ENCODE peak calls at places on chromosomes 6 and 20, in five cellular contexts. One of them, this sample, is unnamed.

GRCh38 chr6:35973670-35974222 is 50.7 kb downstream of the SLC26A8 start:
- DNase-seq in cardiac muscle cell: no peak
- DNase-seq in activated T-cell treated with anti-CD3 and anti-CD28 coated beads for 1 hour: no peak
- DNase-seq in amniotic stem cell: no peak
- DNase-seq in fibroblast of the conjunctiva: no peak
- DNase-seq in this sample: no peak

GRCh38 chr6:89392823-89393222 is 19.2 kb downstream of the RRAGD start:
- DNase-seq in cardiac muscle cell: no peak
- DNase-seq in activated T-cell treated with anti-CD3 and anti-CD28 coated beads for 1 hour: no peak
- DNase-seq in amniotic stem cell: no peak
- DNase-seq in fibroblast of the conjunctiva: no peak
- DNase-seq in this sample: no peak

GRCh38 chr6:7561153-7561964 is 19.9 kb downstream of the DSP start:
- DNase-seq in cardiac muscle cell: peak; percentile 19
- DNase-seq in activated T-cell treated with anti-CD3 and anti-CD28 coated beads for 1 hour: no peak
- DNase-seq in amniotic stem cell: no peak
- DNase-seq in fibroblast of the conjunctiva: no peak
- DNase-seq in this sample: no peak

GRCh38 chr6:33837971-33838665 is 34.3 kb upstream of the MLN start:
- DNase-seq in cardiac muscle cell: peak; percentile 72
- DNase-seq in activated T-cell treated with anti-CD3 and anti-CD28 coated beads for 1 hour: no peak
- DNase-seq in amniotic stem cell: no peak
- DNase-seq in fibroblast of the conjunctiva: no peak
- DNase-seq in this sample: peak; percentile 71

GRCh38 chr6:16602035-16602434 is 159.2 kb downstream of the ATXN1 start:
- DNase-seq in cardiac muscle cell: no peak
- DNase-seq in activated T-cell treated with anti-CD3 and anti-CD28 coated beads for 1 hour: no peak
- DNase-seq in amniotic stem cell: no peak
- DNase-seq in fibroblast of the conjunctiva: no peak
- DNase-seq in this sample: no peak

GRCh38 chr6:32194825-32195651 is 2.6 kb upstream of the GPSM3 start:
- DNase-seq in cardiac muscle cell: peak; percentile 76
- DNase-seq in activated T-cell treated with anti-CD3 and anti-CD28 coated beads for 1 hour: no peak
- DNase-seq in amniotic stem cell: peak; percentile 45
- DNase-seq in fibroblast of the conjunctiva: peak; percentile 55
- DNase-seq in this sample: peak; percentile 68

GRCh38 chr6:35731736-35732532 is 4.9 kb upstream of the ARMC12 start:
- DNase-seq in cardiac muscle cell: peak; percentile 99
- DNase-seq in activated T-cell treated with anti-CD3 and anti-CD28 coated beads for 1 hour: peak; percentile 94
- DNase-seq in amniotic stem cell: peak; percentile 53
- DNase-seq in fibroblast of the conjunctiva: peak; percentile 95
- DNase-seq in this sample: peak; percentile 81

GRCh38 chr6:50361641-50362331 is 312.1 kb upstream of the DEFB112 start:
- DNase-seq in cardiac muscle cell: no peak
- DNase-seq in activated T-cell treated with anti-CD3 and anti-CD28 coated beads for 1 hour: no peak
- DNase-seq in amniotic stem cell: no peak
- DNase-seq in fibroblast of the conjunctiva: peak; percentile 3
- DNase-seq in this sample: no peak

GRCh38 chr6:41042656-41043055 is 389 bp downstream of the TSPO2 start:
- DNase-seq in cardiac muscle cell: no peak
- DNase-seq in activated T-cell treated with anti-CD3 and anti-CD28 coated beads for 1 hour: no peak
- DNase-seq in amniotic stem cell: no peak
- DNase-seq in fibroblast of the conjunctiva: no peak
- DNase-seq in this sample: no peak

GRCh38 chr6:106729848-106730247 is 100.5 kb downstream of the QRSL1 start:
- DNase-seq in cardiac muscle cell: no peak
- DNase-seq in activated T-cell treated with anti-CD3 and anti-CD28 coated beads for 1 hour: no peak
- DNase-seq in amniotic stem cell: no peak
- DNase-seq in fibroblast of the conjunctiva: no peak
- DNase-seq in this sample: no peak

GRCh38 chr20:1775117-1775516 is 117.5 kb upstream of the SIRPG start:
- DNase-seq in cardiac muscle cell: peak; percentile 60
- DNase-seq in activated T-cell treated with anti-CD3 and anti-CD28 coated beads for 1 hour: no peak
- DNase-seq in amniotic stem cell: no peak
- DNase-seq in fibroblast of the conjunctiva: no peak
- DNase-seq in this sample: peak; percentile 52

GRCh38 chr6:137493218-137494038 is 766 bp downstream of the OLIG3 start:
- DNase-seq in cardiac muscle cell: no peak
- DNase-seq in activated T-cell treated with anti-CD3 and anti-CD28 coated beads for 1 hour: no peak
- DNase-seq in amniotic stem cell: no peak
- DNase-seq in fibroblast of the conjunctiva: no peak
- DNase-seq in this sample: no peak

This sample was measured in HFFc6.